ENCODE peak calls at places on chromosomes 16 and 17, in five cellular contexts. One of them, this sample, is unnamed.
A peak's percentile ranks its signal among the peaks of the same experiment; 100 is the strongest.

GRCh38 chr17:44767493-44767892 is 8.7 kb downstream of the ADAM11 start:
- DNase-seq in neural crest cell: no peak
- DNase-seq in Calu3: no peak
- DNase-seq in tibial nerve: no peak
- DNase-seq in cardiac fibroblast: no peak
- DNase-seq in this sample: no peak

GRCh38 chr17:79018045-79018695 is 5.8 kb upstream of the C1QTNF1 start:
- DNase-seq in neural crest cell: no peak
- DNase-seq in Calu3: no peak
- DNase-seq in tibial nerve: no peak
- DNase-seq in cardiac fibroblast: peak; percentile 74
- DNase-seq in this sample: no peak

GRCh38 chr16:21626659-21627277 is 25.6 kb downstream of the IGSF6 start:
- DNase-seq in neural crest cell: no peak
- DNase-seq in Calu3: peak; percentile 63
- DNase-seq in tibial nerve: no peak
- DNase-seq in cardiac fibroblast: peak; percentile 72
- DNase-seq in this sample: no peak

GRCh38 chr17:48153711-48154642 is 46.4 kb downstream of the SNX11 start:
- DNase-seq in neural crest cell: peak; percentile 22
- DNase-seq in Calu3: peak; percentile 66
- DNase-seq in tibial nerve: no peak
- DNase-seq in cardiac fibroblast: peak; percentile 60
- DNase-seq in this sample: no peak

GRCh38 chr17:48247038-48247437 is 139.5 kb downstream of the SNX11 start:
- DNase-seq in neural crest cell: no peak
- DNase-seq in Calu3: no peak
- DNase-seq in tibial nerve: no peak
- DNase-seq in cardiac fibroblast: no peak
- DNase-seq in this sample: no peak

GRCh38 chr16:14405611-14406537 is 224.2 kb downstream of the PARN start:
- DNase-seq in neural crest cell: peak; percentile 15
- DNase-seq in Calu3: peak; percentile 43
- DNase-seq in tibial nerve: no peak
- DNase-seq in cardiac fibroblast: no peak
- DNase-seq in this sample: no peak

GRCh38 chr16:2715064-2715463 is 5.0 kb downstream of the PRSS27 start:
- DNase-seq in neural crest cell: no peak
- DNase-seq in Calu3: no peak
- DNase-seq in tibial nerve: no peak
- DNase-seq in cardiac fibroblast: no peak
- DNase-seq in this sample: no peak

GRCh38 chr17:4600563-4600962 is 16.2 kb downstream of the SMTNL2 start:
- DNase-seq in neural crest cell: no peak
- DNase-seq in Calu3: no peak
- DNase-seq in tibial nerve: no peak
- DNase-seq in cardiac fibroblast: no peak
- DNase-seq in this sample: no peak

GRCh38 chr16:85735225-85735722 is 15.6 kb downstream of the C16orf74 start:
- DNase-seq in neural crest cell: no peak
- DNase-seq in Calu3: no peak
- DNase-seq in tibial nerve: no peak
- DNase-seq in cardiac fibroblast: no peak
- DNase-seq in this sample: peak; percentile 36

GRCh38 chr16:57802635-57803412 is 533 bp upstream of the KIFC3 start:
- DNase-seq in neural crest cell: peak; percentile 34
- DNase-seq in Calu3: no peak
- DNase-seq in tibial nerve: no peak
- DNase-seq in cardiac fibroblast: no peak
- DNase-seq in this sample: no peak

GRCh38 chr17:78128616-78129384 is at the start of gene TMC6:
- DNase-seq in neural crest cell: peak; percentile 31
- DNase-seq in Calu3: peak; percentile 79
- DNase-seq in tibial nerve: no peak
- DNase-seq in cardiac fibroblast: no peak
- DNase-seq in this sample: peak; percentile 58

GRCh38 chr17:37206299-37206698 is 169.5 kb upstream of the C17orf78 start:
- DNase-seq in neural crest cell: no peak
- DNase-seq in Calu3: no peak
- DNase-seq in tibial nerve: no peak
- DNase-seq in cardiac fibroblast: no peak
- DNase-seq in this sample: no peak

GRCh38 chr17:47742319-47743181 is 9.5 kb downstream of the TBX21 start:
- DNase-seq in neural crest cell: peak; percentile 57
- DNase-seq in Calu3: peak; percentile 47
- DNase-seq in tibial nerve: no peak
- DNase-seq in cardiac fibroblast: peak; percentile 14
- DNase-seq in this sample: peak; percentile 64

GRCh38 chr17:77230436-77230830 is 89.7 kb downstream of the SEC14L1 start:
- DNase-seq in neural crest cell: no peak
- DNase-seq in Calu3: no peak
- DNase-seq in tibial nerve: no peak
- DNase-seq in cardiac fibroblast: no peak
- DNase-seq in this sample: no peak

GRCh38 chr16:52469775-52470174 is 77.2 kb downstream of the TOX3 start:
- DNase-seq in neural crest cell: no peak
- DNase-seq in Calu3: peak; percentile 33
- DNase-seq in tibial nerve: no peak
- DNase-seq in cardiac fibroblast: peak; percentile 0
- DNase-seq in this sample: no peak

GRCh38 chr17:39753514-39754160 is 15.9 kb downstream of the GRB7 start:
- DNase-seq in neural crest cell: no peak
- DNase-seq in Calu3: peak; percentile 100
- DNase-seq in tibial nerve: no peak
- DNase-seq in cardiac fibroblast: no peak
- DNase-seq in this sample: peak; percentile 50
- TF ChIP-seq CTCF in neural crest cell: no peak
- TF ChIP-seq CTCF in Calu3: no peak
- TF ChIP-seq CTCF in tibial nerve: no peak
- TF ChIP-seq CTCF in cardiac fibroblast: no peak
- TF ChIP-seq CTCF in this sample: no peak

DNA sequence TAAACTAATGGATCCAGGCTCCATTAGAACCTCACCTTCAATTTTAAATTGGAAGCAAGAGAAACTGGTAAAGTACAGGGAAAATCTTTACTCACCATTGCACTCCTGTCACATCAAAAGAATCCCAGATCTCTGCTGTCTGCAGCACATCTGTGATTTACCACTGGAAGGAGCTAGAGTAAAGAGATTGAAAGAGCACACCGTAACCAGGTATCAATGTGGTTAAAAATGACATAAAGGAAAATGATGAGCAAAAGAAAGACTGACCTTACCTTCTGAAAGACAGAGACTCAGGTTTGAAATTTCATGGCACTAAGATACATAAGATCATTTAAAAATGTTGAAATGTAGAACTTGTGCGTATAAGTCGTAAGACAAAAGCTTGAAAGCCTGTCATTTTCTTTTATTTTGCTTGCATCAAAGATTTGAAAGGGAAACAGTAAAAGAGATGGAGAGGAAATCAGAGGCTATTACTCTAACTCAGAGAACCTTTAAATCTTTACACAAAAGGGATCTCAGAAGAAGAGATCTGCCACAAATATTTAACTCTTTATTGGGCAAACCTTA is 678.2 kb upstream of the GOT2 start:
- DNase-seq in neural crest cell: no peak
- DNase-seq in Calu3: no peak
- DNase-seq in tibial nerve: no peak
- DNase-seq in cardiac fibroblast: no peak
- DNase-seq in this sample: no peak
- TF ChIP-seq CTCF in neural crest cell: peak; percentile 63
- TF ChIP-seq CTCF in Calu3: no peak
- TF ChIP-seq CTCF in tibial nerve: no peak
- TF ChIP-seq CTCF in cardiac fibroblast: peak; percentile 25
- TF ChIP-seq CTCF in this sample: no peak

GRCh38 chr16:66561381-66562080 is 4.7 kb upstream of the CMTM1 start:
- DNase-seq in neural crest cell: no peak
- DNase-seq in Calu3: no peak
- DNase-seq in tibial nerve: no peak
- DNase-seq in cardiac fibroblast: no peak
- DNase-seq in this sample: no peak

GRCh38 chr16:66563574-66564334 is 2.5 kb upstream of the CMTM1 start:
- DNase-seq in neural crest cell: no peak
- DNase-seq in Calu3: no peak
- DNase-seq in tibial nerve: no peak
- DNase-seq in cardiac fibroblast: no peak
- DNase-seq in this sample: no peak

GRCh38 chr16:66562986-66563385 is 3.3 kb upstream of the CMTM1 start:
- DNase-seq in neural crest cell: no peak
- DNase-seq in Calu3: no peak
- DNase-seq in tibial nerve: no peak
- DNase-seq in cardiac fibroblast: no peak
- DNase-seq in this sample: no peak

GRCh38 chr16:66560107-66560506 is 6.1 kb upstream of the CMTM1 start:
- DNase-seq in neural crest cell: no peak
- DNase-seq in Calu3: no peak
- DNase-seq in tibial nerve: no peak
- DNase-seq in cardiac fibroblast: no peak
- DNase-seq in this sample: no peak

GRCh38 chr16:66562409-66562808 is 3.8 kb upstream of the CMTM1 start:
- DNase-seq in neural crest cell: no peak
- DNase-seq in Calu3: no peak
- DNase-seq in tibial nerve: no peak
- DNase-seq in cardiac fibroblast: no peak
- DNase-seq in this sample: no peak
- TF ChIP-seq CTCF in neural crest cell: no peak
- TF ChIP-seq CTCF in Calu3: no peak
- TF ChIP-seq CTCF in tibial nerve: no peak
- TF ChIP-seq CTCF in cardiac fibroblast: no peak
- TF ChIP-seq CTCF in this sample: peak; percentile 58

GRCh38 chr16:87027056-87027616 is 290.1 kb downstream of the C16orf95 start:
- DNase-seq in neural crest cell: no peak
- DNase-seq in Calu3: no peak
- DNase-seq in tibial nerve: no peak
- DNase-seq in cardiac fibroblast: no peak
- DNase-seq in this sample: no peak
- TF ChIP-seq CTCF in neural crest cell: no peak
- TF ChIP-seq CTCF in Calu3: no peak
- TF ChIP-seq CTCF in tibial nerve: no peak
- TF ChIP-seq CTCF in cardiac fibroblast: no peak
- TF ChIP-seq CTCF in this sample: no peak

DNA sequence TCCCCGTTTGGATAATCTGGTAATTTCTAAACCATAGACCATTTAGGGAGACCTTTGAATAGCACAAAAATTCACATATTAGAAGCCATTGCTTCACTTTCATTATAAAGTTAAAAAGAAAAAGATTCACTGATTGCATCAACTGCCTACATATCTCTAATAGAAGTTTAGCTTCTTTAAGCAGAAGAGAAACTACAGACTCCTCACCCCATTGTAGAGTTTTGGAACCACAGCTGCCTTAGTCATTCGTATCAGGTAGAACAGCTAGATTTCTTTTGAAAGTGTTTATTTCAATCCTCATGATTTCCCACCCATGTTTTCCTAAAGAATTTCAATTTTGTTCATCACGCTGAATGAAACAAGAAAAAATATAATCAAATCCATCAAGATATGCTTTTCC is 144.8 kb downstream of the CDH8 start:
- DNase-seq in neural crest cell: no peak
- DNase-seq in Calu3: no peak
- DNase-seq in tibial nerve: no peak
- DNase-seq in cardiac fibroblast: no peak
- DNase-seq in this sample: no peak
- TF ChIP-seq CTCF in neural crest cell: no peak
- TF ChIP-seq CTCF in Calu3: no peak
- TF ChIP-seq CTCF in tibial nerve: no peak
- TF ChIP-seq CTCF in cardiac fibroblast: no peak
- TF ChIP-seq CTCF in this sample: no peak

DNA sequence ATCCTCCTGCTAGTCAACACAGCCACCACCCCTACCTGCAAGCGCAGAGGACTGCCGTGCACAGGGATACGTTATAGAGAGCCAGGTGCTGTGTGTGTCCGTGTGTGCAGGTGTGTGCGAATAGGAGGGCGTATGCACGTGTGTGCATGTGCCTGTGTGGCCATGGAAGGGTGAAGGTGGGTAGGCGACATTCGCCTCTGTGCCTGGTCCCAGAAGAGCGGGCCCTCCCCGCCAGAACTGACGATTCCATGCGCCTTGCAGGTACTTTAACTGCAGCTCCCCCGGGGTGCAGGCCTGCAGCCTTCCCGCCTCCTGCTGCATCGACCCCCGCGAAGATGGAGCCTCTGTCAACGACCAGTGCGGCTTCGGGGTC is 8.7 kb downstream of the PDE6G start:
- DNase-seq in neural crest cell: no peak
- DNase-seq in Calu3: no peak
- DNase-seq in tibial nerve: no peak
- DNase-seq in cardiac fibroblast: no peak
- DNase-seq in this sample: no peak
- TF ChIP-seq CTCF in neural crest cell: no peak
- TF ChIP-seq CTCF in Calu3: no peak
- TF ChIP-seq CTCF in tibial nerve: no peak
- TF ChIP-seq CTCF in cardiac fibroblast: no peak
- TF ChIP-seq CTCF in this sample: no peak

GRCh38 chr17:80646328-80646727 is 101.7 kb downstream of the RPTOR start:
- DNase-seq in neural crest cell: no peak
- DNase-seq in Calu3: no peak
- DNase-seq in tibial nerve: no peak
- DNase-seq in cardiac fibroblast: no peak
- DNase-seq in this sample: no peak
- TF ChIP-seq CTCF in neural crest cell: no peak
- TF ChIP-seq CTCF in Calu3: no peak
- TF ChIP-seq CTCF in tibial nerve: no peak
- TF ChIP-seq CTCF in cardiac fibroblast: no peak
- TF ChIP-seq CTCF in this sample: no peak

GRCh38 chr17:60135160-60135950 is 14.4 kb upstream of the CA4 start:
- DNase-seq in neural crest cell: peak; percentile 68
- DNase-seq in Calu3: peak; percentile 71
- DNase-seq in tibial nerve: peak; percentile 69
- DNase-seq in cardiac fibroblast: peak; percentile 91
- DNase-seq in this sample: peak; percentile 63
- TF ChIP-seq CTCF in neural crest cell: no peak
- TF ChIP-seq CTCF in Calu3: no peak
- TF ChIP-seq CTCF in tibial nerve: no peak
- TF ChIP-seq CTCF in cardiac fibroblast: no peak
- TF ChIP-seq CTCF in this sample: no peak

GRCh38 chr16:54291981-54292487 is 5.4 kb upstream of the IRX3 start:
- DNase-seq in neural crest cell: no peak
- DNase-seq in Calu3: no peak
- DNase-seq in tibial nerve: no peak
- DNase-seq in cardiac fibroblast: no peak
- DNase-seq in this sample: no peak
- TF ChIP-seq CTCF in neural crest cell: no peak
- TF ChIP-seq CTCF in Calu3: no peak
- TF ChIP-seq CTCF in tibial nerve: no peak
- TF ChIP-seq CTCF in cardiac fibroblast: no peak
- TF ChIP-seq CTCF in this sample: no peak

DNA sequence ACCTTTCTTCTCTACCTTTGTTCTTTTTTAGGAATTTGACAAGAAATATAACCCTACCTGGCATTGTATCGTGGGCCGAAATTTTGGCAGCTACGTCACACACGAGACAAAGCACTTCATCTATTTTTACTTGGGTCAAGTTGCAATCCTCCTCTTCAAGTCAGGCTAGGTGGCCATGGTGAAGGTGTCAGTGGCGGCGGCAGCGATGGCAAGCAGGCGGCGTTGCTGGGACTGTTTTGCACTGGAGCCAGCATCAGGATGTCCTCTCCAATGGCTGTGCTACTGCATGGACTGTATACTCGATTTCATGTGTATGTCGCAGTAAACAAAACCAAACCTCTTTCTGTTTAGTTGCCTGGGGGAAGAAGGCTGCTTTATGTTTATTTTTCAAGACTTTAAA is 5.9 kb downstream of the DYNLL2 start:
- DNase-seq in neural crest cell: no peak
- DNase-seq in Calu3: no peak
- DNase-seq in tibial nerve: no peak
- DNase-seq in cardiac fibroblast: no peak
- DNase-seq in this sample: no peak
- TF ChIP-seq CTCF in neural crest cell: no peak
- TF ChIP-seq CTCF in Calu3: no peak
- TF ChIP-seq CTCF in tibial nerve: no peak
- TF ChIP-seq CTCF in cardiac fibroblast: no peak
- TF ChIP-seq CTCF in this sample: no peak

This sample was measured in CD4-positive, alpha-beta T cell.